ENCODE peak calls at places on chromosomes 12 and 14, in four cellular contexts. G, D, T and E are unnamed samples.

GRCh38 chr14:24513009-24513408 is 4.9 kb upstream of the CMA1 start:
- DNase-seq in G (no peak), D (no peak), T (no peak), E (no peak)

GRCh38 chr12:55965941-55966407 is at the start of gene PMEL:
- DNase-seq in G (no peak), D (no peak), T (no peak), E (no peak)

GRCh38 chr12:27277846-27278260 is 33.8 kb downstream of the STK38L start:
- DNase-seq in G (no peak), D (peak), T (no peak), E (peak)

GRCh38 chr12:41348198-41348597 is 160.1 kb downstream of the PDZRN4 start:
- DNase-seq in G (no peak), D (no peak), T (no peak), E (no peak)

GRCh38 chr12:45204757-45205156 is 11.1 kb upstream of the ANO6 start:
- DNase-seq in G (no peak), D (no peak), T (no peak), E (no peak)

GRCh38 chr12:99984271-99985128 is at the start of gene ANKS1B:
- DNase-seq in G (peak), D (peak), T (peak), E (no peak)

GRCh38 chr14:51650721-51651387 is 856 bp upstream of the FRMD6 start:
- DNase-seq in G (no peak), D (no peak), T (no peak), E (no peak)

GRCh38 chr14:38065101-38065762 is 142.5 kb upstream of the SSTR1 start:
- DNase-seq in G (no peak), D (no peak), T (no peak), E (no peak)

GRCh38 chr12:107134558-107134957 is 41.2 kb upstream of the CRY1 start:
- DNase-seq in G (peak), D (no peak), T (peak), E (no peak)

GRCh38 chr14:90416649-90417237 is 19.9 kb downstream of the CALM1 start:
- DNase-seq in G (no peak), D (no peak), T (no peak), E (no peak)

GRCh38 chr12:43898474-43898873 is 62.6 kb downstream of the TMEM117 start:
- DNase-seq in G (no peak), D (no peak), T (no peak), E (no peak)

GRCh38 chr12:71014180-71014785 is 93.7 kb upstream of the PTPRR start:
- DNase-seq in G (peak), D (peak), T (no peak), E (no peak)

GRCh38 chr14:76257842-76258397 is 106.2 kb downstream of the GPATCH2L start:
- DNase-seq in G (no peak), D (no peak), T (peak), E (no peak)

GRCh38 chr12:102093319-102093718 is 26.6 kb downstream of the NUP37 start:
- DNase-seq in G (no peak), D (peak), T (no peak), E (no peak)

GRCh38 chr14:79587194-79587593 is 624.1 kb downstream of the DIO2 start:
- DNase-seq in G (no peak), D (no peak), T (no peak), E (no peak)

GRCh38 chr14:104030958-104031357 is 54.5 kb upstream of the ASPG start:
- DNase-seq in G (no peak), D (no peak), T (no peak), E (no peak)

GRCh38 chr12:58414398-58414871 is 473.1 kb downstream of the ATP23 start:
- DNase-seq in G (no peak), D (peak), T (no peak), E (no peak)

GRCh38 chr14:94321421-94322271 is 1.5 kb downstream of the SERPINA6 start:
- DNase-seq in G (no peak), D (no peak), T (no peak), E (no peak)

GRCh38 chr14:70498191-70498590 is 36.6 kb downstream of the ADAM20 start:
- DNase-seq in G (no peak), D (no peak), T (no peak), E (no peak)

GRCh38 chr12:51028811-51029146 is 2.6 kb upstream of the SLC11A2 start:
- DNase-seq in G (no peak), D (no peak), T (no peak), E (no peak)

GRCh38 chr14:55893695-55894094 is 224.5 kb upstream of the PELI2 start:
- DNase-seq in G (no peak), D (no peak), T (no peak), E (no peak)

GRCh38 chr14:63924375-63924774 is 71.6 kb downstream of the SYNE2 start:
- DNase-seq in G (no peak), D (no peak), T (no peak), E (no peak)

DNA sequence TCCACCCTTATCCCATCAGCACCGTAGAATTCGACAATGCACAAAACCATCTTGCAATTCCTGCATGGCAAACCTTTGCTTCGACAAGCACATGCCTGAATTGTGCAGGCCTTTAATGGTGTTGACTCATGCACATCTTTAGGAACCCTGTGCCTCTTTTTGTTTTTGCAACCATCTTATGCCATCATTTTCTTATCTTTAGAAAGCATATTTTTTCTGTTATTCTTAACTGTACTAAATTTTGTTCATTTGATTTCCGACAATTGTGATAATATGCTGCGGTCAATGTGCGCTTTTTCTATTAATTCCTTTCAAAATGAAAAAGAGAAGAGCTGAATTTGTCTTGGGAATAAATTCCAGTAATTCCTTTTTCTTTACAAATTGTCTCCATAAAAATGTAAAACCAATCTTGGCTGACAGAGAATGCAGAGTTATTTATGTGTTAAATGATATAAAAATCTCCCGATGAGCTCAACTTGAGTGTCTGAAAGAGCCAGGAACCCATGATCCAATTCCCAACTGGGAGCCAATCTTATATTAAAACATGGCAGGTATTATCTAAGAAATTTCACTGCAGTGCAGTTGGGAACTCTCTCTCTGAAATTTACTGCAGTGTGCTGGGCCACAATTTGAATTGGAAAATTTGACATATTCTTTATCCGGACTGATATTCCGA is 20.2 kb upstream of the CDK17 start:
- DNase-seq in G (no peak), D (no peak), T (no peak), E (no peak)
- TF ChIP-seq ELK1 in G (no peak), D (no peak), T (no peak), E (no peak)

GRCh38 chr12:15563683-15564082 is 225.5 kb downstream of the EPS8 start:
- DNase-seq in G (no peak), D (peak), T (no peak), E (no peak)
- TF ChIP-seq ELK1 in G (no peak), D (no peak), T (no peak), E (no peak)

DNA sequence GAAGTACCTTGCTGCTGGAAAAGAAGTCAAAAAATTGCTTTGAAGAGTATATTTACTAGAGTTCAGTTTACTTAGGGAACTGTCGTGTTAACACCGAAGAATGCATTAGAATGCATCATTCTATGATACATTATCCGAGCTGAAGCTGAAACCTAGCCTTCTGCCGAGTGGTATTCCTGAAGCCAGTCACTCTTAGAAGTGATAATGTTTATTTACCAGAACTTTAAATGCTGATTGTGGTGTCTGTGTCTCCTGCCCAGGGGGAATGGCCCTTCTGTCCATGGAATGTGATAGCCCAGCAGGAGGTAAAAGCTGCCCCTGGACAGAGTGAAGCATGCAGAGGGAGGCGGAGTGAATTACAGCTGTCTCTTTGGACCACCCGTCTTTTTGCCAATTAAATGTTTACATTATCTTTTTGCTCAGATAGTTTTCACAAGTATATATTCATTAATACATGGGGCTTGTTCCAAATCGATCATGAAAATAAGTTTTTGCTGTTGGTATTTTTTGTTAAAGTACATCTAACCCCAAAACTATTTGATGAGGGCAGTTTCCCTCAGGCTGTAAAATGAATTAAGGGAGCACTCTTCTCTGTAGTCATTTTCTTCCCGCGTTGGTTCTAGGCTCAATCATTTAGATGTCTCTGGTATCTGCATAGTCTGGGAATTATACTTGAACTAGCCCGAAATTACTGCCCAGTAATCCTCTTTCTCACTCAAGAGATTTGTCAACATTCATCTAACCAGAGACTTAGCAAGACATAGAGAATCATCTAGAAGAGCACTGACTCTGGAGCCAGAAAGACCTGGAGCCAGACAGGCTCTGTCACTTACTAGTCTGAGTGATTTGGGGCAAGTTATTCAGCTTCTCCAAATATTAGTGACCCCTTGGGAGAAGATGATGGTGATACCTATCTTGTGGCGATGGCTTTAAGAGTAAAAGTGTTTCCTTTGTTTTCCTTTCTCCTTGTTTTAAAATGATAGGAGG is 147.6 kb downstream of the CRADD start:
- DNase-seq in G (no peak), D (peak), T (no peak), E (no peak)
- TF ChIP-seq ELK1 in G (no peak), D (no peak), T (no peak), E (no peak)

GRCh38 chr12:29768372-29768771 is 15.4 kb downstream of the TMTC1 start:
- DNase-seq in G (no peak), D (no peak), T (no peak), E (no peak)

GRCh38 chr12:29771786-29772185 is 12.0 kb downstream of the TMTC1 start:
- DNase-seq in G (no peak), D (peak), T (no peak), E (no peak)

GRCh38 chr12:29771165-29771564 is 12.6 kb downstream of the TMTC1 start:
- DNase-seq in G (no peak), D (no peak), T (no peak), E (no peak)

GRCh38 chr12:29769162-29769820 is 14.5 kb downstream of the TMTC1 start:
- DNase-seq in G (no peak), D (peak), T (no peak), E (no peak)

GRCh38 chr12:29773076-29773475 is 10.7 kb downstream of the TMTC1 start:
- DNase-seq in G (no peak), D (no peak), T (no peak), E (no peak)
- TF ChIP-seq ELK1 in G (no peak), D (no peak), T (no peak), E (no peak)